ENCODE peak calls at places on chromosomes 3 and 15, in eight cellular contexts. One of them, this sample, is unnamed.
A peak's percentile ranks its signal among the peaks of the same experiment; 100 is the strongest.

GRCh38 chr3:126266291-126266840 is 86.0 kb upstream of the ALDH1L1 start:
- DNase-seq in HepG2: no peak
- DNase-seq in NT2/D1: no peak
- DNase-seq in AG04450: no peak
- DNase-seq in GM06990: no peak
- DNase-seq in brain microvascular endothelial cell: no peak
- DNase-seq in testis: peak; percentile 67
- DNase-seq in fibroblast of villous mesenchyme: peak; percentile 44
- DNase-seq in this sample: peak; percentile 60

GRCh38 chr3:60160105-60160791 is 1091.0 kb downstream of the FHIT start:
- DNase-seq in HepG2: no peak
- DNase-seq in NT2/D1: no peak
- DNase-seq in AG04450: no peak
- DNase-seq in GM06990: no peak
- DNase-seq in brain microvascular endothelial cell: no peak
- DNase-seq in testis: no peak
- DNase-seq in fibroblast of villous mesenchyme: peak; percentile 8
- DNase-seq in this sample: no peak

GRCh38 chr3:180989291-180990163 is at the start of gene DNAJC19:
- DNase-seq in HepG2: peak; percentile 96
- DNase-seq in NT2/D1: peak; percentile 96
- DNase-seq in AG04450: peak; percentile 90
- DNase-seq in GM06990: peak; percentile 91
- DNase-seq in brain microvascular endothelial cell: peak; percentile 94
- DNase-seq in testis: peak; percentile 96
- DNase-seq in fibroblast of villous mesenchyme: peak; percentile 97
- DNase-seq in this sample: peak; percentile 96

GRCh38 chr15:63501256-63502089 is 2.9 kb upstream of the USP3 start:
- DNase-seq in HepG2: peak; percentile 38
- DNase-seq in NT2/D1: no peak
- DNase-seq in AG04450: peak; percentile 78
- DNase-seq in GM06990: peak; percentile 69
- DNase-seq in brain microvascular endothelial cell: peak; percentile 88
- DNase-seq in testis: peak; percentile 84
- DNase-seq in fibroblast of villous mesenchyme: peak; percentile 86
- DNase-seq in this sample: peak; percentile 37

GRCh38 chr15:68078365-68078764 is 24.2 kb downstream of the PIAS1 start:
- DNase-seq in HepG2: no peak
- DNase-seq in NT2/D1: no peak
- DNase-seq in AG04450: no peak
- DNase-seq in GM06990: no peak
- DNase-seq in brain microvascular endothelial cell: no peak
- DNase-seq in testis: no peak
- DNase-seq in fibroblast of villous mesenchyme: no peak
- DNase-seq in this sample: no peak

GRCh38 chr3:49466047-49466446 is 4.0 kb upstream of the DAG1 start:
- DNase-seq in HepG2: peak; percentile 60
- DNase-seq in NT2/D1: no peak
- DNase-seq in AG04450: no peak
- DNase-seq in GM06990: no peak
- DNase-seq in brain microvascular endothelial cell: no peak
- DNase-seq in testis: no peak
- DNase-seq in fibroblast of villous mesenchyme: no peak
- DNase-seq in this sample: no peak

GRCh38 chr3:177835917-177836316 is 638.6 kb upstream of the TBL1XR1 start:
- DNase-seq in HepG2: no peak
- DNase-seq in NT2/D1: no peak
- DNase-seq in AG04450: peak; percentile 83
- DNase-seq in GM06990: no peak
- DNase-seq in brain microvascular endothelial cell: peak; percentile 95
- DNase-seq in testis: no peak
- DNase-seq in fibroblast of villous mesenchyme: peak; percentile 70
- DNase-seq in this sample: no peak

GRCh38 chr15:99435138-99435695 is 130.6 kb upstream of the MEF2A start:
- DNase-seq in HepG2: no peak
- DNase-seq in NT2/D1: no peak
- DNase-seq in AG04450: no peak
- DNase-seq in GM06990: no peak
- DNase-seq in brain microvascular endothelial cell: no peak
- DNase-seq in testis: peak; percentile 12
- DNase-seq in fibroblast of villous mesenchyme: no peak
- DNase-seq in this sample: no peak

GRCh38 chr3:52314495-52314894 is 1.6 kb upstream of the DNAH1 start:
- DNase-seq in HepG2: no peak
- DNase-seq in NT2/D1: no peak
- DNase-seq in AG04450: no peak
- DNase-seq in GM06990: no peak
- DNase-seq in brain microvascular endothelial cell: no peak
- DNase-seq in testis: no peak
- DNase-seq in fibroblast of villous mesenchyme: no peak
- DNase-seq in this sample: no peak

DNA sequence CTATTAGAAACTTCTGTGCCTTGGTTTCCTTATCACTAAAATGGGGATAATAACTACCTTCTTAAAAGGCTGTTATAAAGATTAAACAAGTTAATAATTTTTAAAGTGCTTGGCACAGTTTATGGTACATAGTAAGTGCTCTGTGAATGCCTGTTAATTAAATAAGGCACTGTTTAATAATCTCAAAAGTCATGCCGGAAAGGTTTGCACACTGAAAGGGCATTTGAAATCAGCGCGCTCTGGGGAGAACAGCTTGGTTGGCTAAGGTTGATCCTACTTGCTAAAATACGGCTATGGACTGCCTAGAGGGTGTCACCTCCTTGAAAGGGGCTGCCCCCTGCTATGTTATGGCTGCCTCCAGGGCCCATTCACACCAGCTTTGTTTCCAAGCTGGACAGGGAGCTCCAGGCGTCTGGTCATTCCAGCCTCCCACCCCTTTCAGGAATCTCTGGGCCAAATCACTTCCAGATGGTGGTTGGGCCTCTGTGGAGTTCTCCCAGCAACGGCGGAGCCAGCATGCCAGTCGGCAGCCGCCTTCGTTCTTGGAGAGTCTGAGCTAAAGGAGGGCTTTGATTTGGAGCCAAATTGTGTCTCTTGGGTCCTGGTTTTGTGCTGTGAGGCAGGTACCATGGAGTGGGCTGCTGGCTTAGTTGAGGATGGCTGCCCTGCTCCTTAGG is 5.9 kb downstream of the FLNB start:
- DNase-seq in HepG2: no peak
- DNase-seq in NT2/D1: no peak
- DNase-seq in AG04450: peak; percentile 76
- DNase-seq in GM06990: no peak
- DNase-seq in brain microvascular endothelial cell: peak; percentile 73
- DNase-seq in testis: peak; percentile 61
- DNase-seq in fibroblast of villous mesenchyme: peak; percentile 96
- DNase-seq in this sample: no peak
- H3K4me3 ChIP-seq in HepG2: no peak overlapping the region
- H3K4me3 ChIP-seq in NT2/D1: no peak overlapping the region
- H3K4me3 ChIP-seq in AG04450: peak overlapping the region; percentile 18
- H3K4me3 ChIP-seq in GM06990: no peak overlapping the region
- H3K4me3 ChIP-seq in brain microvascular endothelial cell: no peak overlapping the region
- H3K4me3 ChIP-seq in testis: no peak overlapping the region
- H3K4me3 ChIP-seq in fibroblast of villous mesenchyme: peak overlapping the region; percentile 100
- H3K4me3 ChIP-seq in this sample: no peak overlapping the region

DNA sequence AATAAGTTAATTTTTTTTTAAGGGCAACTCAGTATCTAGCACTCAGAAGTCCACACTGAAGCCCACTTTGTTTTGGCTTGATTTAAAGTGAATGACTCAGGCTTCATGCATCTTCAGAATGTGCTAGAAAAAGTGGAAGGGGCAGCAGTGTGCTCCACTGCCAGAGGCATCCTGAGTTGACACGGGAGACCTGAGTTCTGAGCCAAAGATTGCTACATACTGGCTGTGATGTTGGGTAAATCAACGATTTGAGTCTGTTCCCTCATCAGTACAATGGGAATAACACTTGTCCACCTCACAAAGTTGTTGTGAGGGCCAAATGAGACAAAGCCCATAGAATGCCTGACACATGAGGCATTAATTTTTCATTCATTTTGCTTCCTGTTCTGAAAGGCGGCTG is 19.0 kb downstream of the TMEM43 start:
- DNase-seq in HepG2: peak; percentile 70
- DNase-seq in NT2/D1: peak; percentile 62
- DNase-seq in AG04450: peak; percentile 83
- DNase-seq in GM06990: no peak
- DNase-seq in brain microvascular endothelial cell: peak; percentile 94
- DNase-seq in testis: no peak
- DNase-seq in fibroblast of villous mesenchyme: peak; percentile 93
- DNase-seq in this sample: no peak
- H3K4me3 ChIP-seq in HepG2: no peak overlapping the region
- H3K4me3 ChIP-seq in NT2/D1: no peak overlapping the region
- H3K4me3 ChIP-seq in AG04450: no peak overlapping the region
- H3K4me3 ChIP-seq in GM06990: no peak overlapping the region
- H3K4me3 ChIP-seq in brain microvascular endothelial cell: no peak overlapping the region
- H3K4me3 ChIP-seq in testis: no peak overlapping the region
- H3K4me3 ChIP-seq in fibroblast of villous mesenchyme: no peak overlapping the region
- H3K4me3 ChIP-seq in this sample: no peak overlapping the region

DNA sequence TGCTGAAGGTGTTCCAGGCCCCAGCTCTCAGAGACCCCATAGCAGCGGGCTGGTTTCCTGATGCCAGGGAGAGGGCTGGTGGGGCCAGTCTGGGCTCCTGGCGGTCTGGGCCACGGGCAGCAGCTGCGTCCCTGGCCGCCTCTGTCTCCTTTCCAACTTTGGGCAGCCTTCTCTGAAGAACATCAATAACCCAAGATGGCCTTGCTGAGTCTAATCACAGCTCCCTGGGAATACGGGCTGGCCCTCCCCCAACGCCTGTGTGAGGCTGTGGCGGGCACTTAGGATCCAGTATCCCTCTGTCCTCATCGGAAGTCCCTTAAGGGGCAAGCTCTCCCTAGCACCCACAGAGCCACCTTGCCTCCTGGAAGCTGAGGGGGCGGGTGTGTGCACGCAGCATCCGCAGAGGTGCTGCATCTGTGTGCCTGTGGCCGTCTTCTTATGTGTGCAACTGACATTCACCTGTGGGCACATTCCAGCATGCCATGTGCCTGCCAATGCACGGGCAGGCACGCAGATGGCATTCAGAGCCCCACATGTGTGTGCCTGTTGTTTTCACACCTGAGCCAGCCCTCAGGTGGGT is 2.1 kb downstream of the ATP2B2 start:
- DNase-seq in HepG2: no peak
- DNase-seq in NT2/D1: no peak
- DNase-seq in AG04450: no peak
- DNase-seq in GM06990: no peak
- DNase-seq in brain microvascular endothelial cell: no peak
- DNase-seq in testis: no peak
- DNase-seq in fibroblast of villous mesenchyme: no peak
- DNase-seq in this sample: no peak
- H3K4me3 ChIP-seq in HepG2: no peak overlapping the region
- H3K4me3 ChIP-seq in NT2/D1: no peak overlapping the region
- H3K4me3 ChIP-seq in AG04450: no peak overlapping the region
- H3K4me3 ChIP-seq in GM06990: no peak overlapping the region
- H3K4me3 ChIP-seq in brain microvascular endothelial cell: no peak overlapping the region
- H3K4me3 ChIP-seq in testis: no peak overlapping the region
- H3K4me3 ChIP-seq in fibroblast of villous mesenchyme: no peak overlapping the region
- H3K4me3 ChIP-seq in this sample: no peak overlapping the region

GRCh38 chr3:129441215-129441614 is 1.2 kb downstream of the IFT122 start:
- DNase-seq in HepG2: no peak
- DNase-seq in NT2/D1: no peak
- DNase-seq in AG04450: no peak
- DNase-seq in GM06990: no peak
- DNase-seq in brain microvascular endothelial cell: no peak
- DNase-seq in testis: no peak
- DNase-seq in fibroblast of villous mesenchyme: no peak
- DNase-seq in this sample: no peak
- H3K4me3 ChIP-seq in HepG2: peak overlapping the region; percentile 90
- H3K4me3 ChIP-seq in NT2/D1: peak overlapping the region; percentile 99
- H3K4me3 ChIP-seq in AG04450: peak overlapping the region; percentile 79
- H3K4me3 ChIP-seq in GM06990: peak overlapping the region; percentile 98
- H3K4me3 ChIP-seq in brain microvascular endothelial cell: peak overlapping the region; percentile 97
- H3K4me3 ChIP-seq in testis: peak overlapping the region; percentile 86
- H3K4me3 ChIP-seq in fibroblast of villous mesenchyme: peak overlapping the region; percentile 99
- H3K4me3 ChIP-seq in this sample: peak overlapping the region; percentile 72